ENCODE peak calls at places on chromosomes 16 and 17, in eight cellular contexts. X is progenitor cell of endocrine pancreas, F is AG04450, S is neural crest cell, K is AG09319, V is ascending aorta, Q is right lobe of liver, P is GM20000. H is an unnamed sample.

GRCh38 chr17:78645421-78646295 is 68.5 kb upstream of the DNAH17 start:
- DNase-seq in K (no peak), X (no peak), F (no peak), P (peak; percentile 88), V (peak; percentile 62), S (no peak), Q (peak; percentile 73), H (no peak)

GRCh38 chr16:2196162-2196980 is at the start of gene CASKIN1:
- DNase-seq in K (no peak), P (peak; percentile 70), Q (no peak), V (no peak), X (no peak), F (no peak), S (no peak), H (peak; percentile 68)

GRCh38 chr16:74297296-74297665 is 667 bp downstream of the PSMD7 start:
- DNase-seq in F (no peak), P (peak; percentile 41), K (no peak), S (no peak), V (no peak), Q (no peak), X (no peak), H (peak; percentile 28)

GRCh38 chr17:77180503-77181330 is 39.9 kb downstream of the SEC14L1 start:
- DNase-seq in Q (no peak), V (no peak), F (no peak), K (no peak), P (no peak), S (no peak), X (no peak), H (no peak)

GRCh38 chr17:78717431-78717980 is 64.6 kb downstream of the CYTH1 start:
- DNase-seq in S (no peak), X (no peak), P (no peak), Q (peak; percentile 70), K (no peak), V (no peak), F (no peak), H (no peak)

GRCh38 chr16:872436-873242 is 72.1 kb upstream of the GNG13 start:
- DNase-seq in V (no peak), P (no peak), Q (no peak), S (no peak), X (no peak), K (no peak), F (no peak), H (no peak)

GRCh38 chr17:5464717-5465507 is 3.9 kb downstream of the DHX33 start:
- DNase-seq in K (no peak), X (no peak), F (no peak), P (no peak), S (no peak), V (no peak), Q (no peak), H (no peak)

GRCh38 chr16:85734311-85735017 is 16.4 kb downstream of the C16orf74 start:
- DNase-seq in X (no peak), Q (no peak), K (no peak), F (no peak), P (no peak), S (no peak), V (no peak), H (no peak)

GRCh38 chr16:72428611-72429376 is 256.8 kb upstream of the PMFBP1 start:
- DNase-seq in K (no peak), X (no peak), V (no peak), F (no peak), P (no peak), Q (no peak), S (no peak), H (no peak)

GRCh38 chr17:3415610-3416009 is 4.4 kb downstream of the OR3A3 start:
- DNase-seq in S (no peak), V (no peak), P (no peak), X (no peak), Q (no peak), F (no peak), K (no peak), H (no peak)

GRCh38 chr16:89828870-89829629 is 775 bp downstream of the SPIRE2 start:
- DNase-seq in K (no peak), X (no peak), S (no peak), V (no peak), P (no peak), Q (no peak), F (no peak), H (no peak)

GRCh38 chr17:32461498-32461852 is 17.2 kb downstream of the PSMD11 start:
- DNase-seq in F (no peak), K (no peak), X (no peak), Q (no peak), S (no peak), V (no peak), P (no peak), H (no peak)

GRCh38 chr17:40956401-40957254 is 10.1 kb downstream of the KRT39 start:
- DNase-seq in F (peak; percentile 96), P (no peak), S (no peak), V (no peak), Q (no peak), X (no peak), K (peak; percentile 84), H (no peak)

GRCh38 chr16:2498531-2499253 is 15.1 kb upstream of the ATP6V0C start:
- DNase-seq in S (no peak), K (no peak), V (no peak), F (no peak), X (no peak), Q (peak; percentile 86), P (no peak), H (no peak)

GRCh38 chr17:10292057-10292931 is 80.5 kb downstream of the MYH13 start:
- DNase-seq in K (no peak), S (no peak), Q (no peak), X (no peak), V (no peak), P (peak; percentile 38), F (no peak), H (no peak)

GRCh38 chr17:1312261-1312870 is 32.9 kb downstream of the TRARG1 start:
- DNase-seq in X (peak; percentile 33), P (no peak), F (no peak), S (peak; percentile 50), K (no peak), V (no peak), Q (no peak), H (peak; percentile 69)

GRCh38 chr17:28521296-28522085 is 15.3 kb downstream of the FOXN1 start:
- DNase-seq in F (no peak), S (no peak), X (no peak), V (no peak), K (no peak), P (no peak), Q (no peak), H (peak; percentile 88)

GRCh38 chr17:62392908-62393307 is 12.6 kb downstream of the EFCAB3 start:
- DNase-seq in S (no peak), P (no peak), V (no peak), Q (no peak), F (no peak), X (no peak), K (no peak), H (no peak)

GRCh38 chr16:84308120-84308519 is 13.4 kb downstream of the WFDC1 start:
- DNase-seq in F (peak; percentile 11), P (no peak), S (peak; percentile 53), K (no peak), X (peak; percentile 20), V (no peak), Q (no peak), H (peak; percentile 78)
- TF ChIP-seq CTCF in F (peak; percentile 62), P (peak; percentile 10), S (peak; percentile 58), K (peak; percentile 45), X (peak; percentile 63), V (peak; percentile 24), Q (peak; percentile 32), H (peak; percentile 59)

DNA sequence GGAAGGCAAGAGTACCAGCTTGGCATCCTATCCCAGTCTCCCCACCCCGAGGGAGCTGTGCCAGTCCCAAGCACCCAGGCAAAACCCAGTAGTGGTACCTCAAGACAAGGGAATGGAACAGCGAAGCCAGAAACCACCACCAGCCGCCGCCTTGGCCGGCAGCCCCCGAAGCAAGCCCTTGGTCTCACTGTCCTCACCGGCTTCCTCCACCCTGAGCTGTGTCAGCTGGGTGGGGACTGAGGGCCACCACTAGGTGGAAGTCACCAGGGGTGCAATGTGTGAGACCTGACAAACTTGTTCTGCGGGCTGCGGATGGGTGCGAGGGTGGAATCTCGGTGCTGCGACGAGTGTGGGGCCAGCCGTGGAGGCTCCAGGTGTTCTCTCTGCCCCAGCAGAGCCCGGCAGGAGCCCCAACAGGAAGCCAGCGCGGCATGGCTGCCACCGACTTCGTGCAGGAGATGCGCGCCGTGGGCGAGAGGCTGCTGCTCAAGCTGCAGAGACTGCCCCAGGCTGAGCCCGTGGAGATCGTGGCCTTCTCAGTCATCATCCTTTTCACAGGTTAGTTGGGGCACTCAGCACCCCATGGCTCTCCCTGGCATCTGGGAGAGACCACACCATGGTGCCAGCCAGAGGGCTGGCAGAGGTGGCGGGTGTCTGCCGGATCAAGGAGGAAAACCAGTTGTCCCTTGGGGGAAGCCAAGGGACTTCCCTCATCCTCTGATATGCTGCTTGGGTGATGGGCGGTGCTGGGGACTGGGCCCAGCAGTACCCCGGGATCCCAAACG is 6.7 kb downstream of the SMIM5 start:
- DNase-seq in F (no peak), Q (no peak), K (no peak), S (no peak), V (no peak), X (no peak), P (no peak), H (no peak)
- TF ChIP-seq CTCF in F (no peak), Q (no peak), K (no peak), S (no peak), V (no peak), X (peak; percentile 41), P (no peak), H (no peak)

DNA sequence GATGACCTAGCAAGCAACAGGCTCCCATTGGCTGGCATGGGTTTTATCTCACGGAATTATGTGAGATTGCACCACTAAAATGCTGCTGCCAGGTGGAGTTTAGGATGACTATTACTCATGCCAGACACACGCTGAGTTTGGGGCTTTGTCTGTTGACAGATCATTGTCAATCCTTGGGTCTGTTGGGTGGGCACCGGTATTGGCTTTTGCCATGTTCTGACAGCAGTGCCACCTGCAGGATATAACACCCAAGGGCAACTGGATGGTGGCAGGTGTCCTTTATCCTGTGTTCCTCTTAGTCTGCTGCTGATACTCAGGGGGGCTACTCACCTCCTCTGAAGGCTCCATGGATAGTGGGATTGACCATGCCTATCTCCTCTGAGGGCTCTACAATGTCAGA is 221.6 kb upstream of the DYNLRB2 start:
- DNase-seq in K (no peak), Q (no peak), V (no peak), S (no peak), P (no peak), X (no peak), F (no peak), H (no peak)
- TF ChIP-seq CTCF in K (no peak), Q (peak; percentile 24), V (no peak), S (no peak), P (no peak), X (no peak), F (no peak), H (no peak)

DNA sequence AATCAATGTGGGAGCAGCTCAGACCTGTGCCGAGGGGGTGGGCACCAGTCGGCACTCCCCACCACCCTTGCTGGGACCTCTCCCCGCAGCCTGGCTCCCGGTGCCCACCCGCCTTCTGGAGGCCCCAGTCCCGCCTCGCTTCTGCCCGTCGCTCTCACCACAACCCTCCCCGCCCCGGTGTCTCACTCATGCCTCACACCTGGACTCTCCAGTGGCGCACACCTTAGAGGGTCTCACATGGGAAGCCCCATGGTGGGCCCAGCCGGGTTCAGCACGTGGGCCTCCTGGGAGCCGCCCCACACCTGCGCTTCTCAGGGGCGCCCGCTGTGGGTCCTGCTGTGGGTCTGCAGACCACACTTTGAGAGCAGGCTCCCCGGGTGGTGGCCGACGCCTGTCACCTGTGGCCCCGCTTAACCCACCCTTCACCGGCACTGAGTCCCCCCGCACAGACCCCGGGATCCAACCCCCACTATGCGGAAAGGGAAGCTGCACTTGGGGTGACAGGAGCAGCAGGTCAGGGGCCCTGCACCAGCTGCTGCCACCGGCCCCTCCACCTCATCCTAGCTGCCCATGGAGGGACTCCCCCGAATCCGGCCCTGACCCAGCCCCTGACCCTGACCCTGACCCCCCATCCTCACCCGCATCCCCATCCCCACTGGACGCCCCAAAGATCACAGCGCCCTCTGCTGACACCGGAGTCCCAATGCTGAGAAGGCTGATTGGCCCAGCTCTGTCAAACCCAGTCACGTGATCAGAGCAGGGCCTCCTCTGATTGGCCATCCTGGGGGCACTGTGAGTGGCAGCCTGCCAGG is 27.4 kb upstream of the SLC38A10 start:
- DNase-seq in F (no peak), K (no peak), P (peak; percentile 88), S (no peak), Q (no peak), X (no peak), V (no peak), H (no peak)
- TF ChIP-seq CTCF in F (no peak), K (peak; percentile 34), P (peak; percentile 27), S (no peak), Q (peak; percentile 39), X (no peak), V (no peak), H (no peak)